ENCODE peak calls at places on chromosomes 6 and 20, in five cellular contexts. One of them, this sample, is unnamed.

GRCh38 chr20:57564951-57565642 is 4.2 kb downstream of the PCK1 start:
- DNase-seq in PC-3: no peak
- DNase-seq in pancreas: no peak
- DNase-seq in A549: no peak
- DNase-seq in fibroblast of lung: no peak
- DNase-seq in this sample: no peak

GRCh38 chr20:6579417-6579816 is 188.1 kb upstream of the BMP2 start:
- DNase-seq in A549: no peak
- DNase-seq in pancreas: no peak
- DNase-seq in PC-3: no peak
- DNase-seq in fibroblast of lung: no peak
- DNase-seq in this sample: no peak

GRCh38 chr6:64326939-64327338 is 691.3 kb downstream of the PHF3 start:
- DNase-seq in A549: no peak
- DNase-seq in fibroblast of lung: no peak
- DNase-seq in pancreas: no peak
- DNase-seq in PC-3: no peak
- DNase-seq in this sample: no peak

GRCh38 chr6:27893836-27894807 is 18.1 kb downstream of the OR2B2 start:
- DNase-seq in A549: peak; percentile 90
- DNase-seq in fibroblast of lung: peak; percentile 94
- DNase-seq in PC-3: peak; percentile 89
- DNase-seq in pancreas: peak; percentile 76
- DNase-seq in this sample: no peak

GRCh38 chr6:106642476-106642875 is 13.1 kb downstream of the QRSL1 start:
- DNase-seq in PC-3: peak; percentile 3
- DNase-seq in pancreas: no peak
- DNase-seq in fibroblast of lung: no peak
- DNase-seq in A549: no peak
- DNase-seq in this sample: no peak

GRCh38 chr6:45739058-45739457 is 276.6 kb downstream of the CLIC5 start:
- DNase-seq in pancreas: no peak
- DNase-seq in PC-3: no peak
- DNase-seq in A549: no peak
- DNase-seq in fibroblast of lung: no peak
- DNase-seq in this sample: no peak

GRCh38 chr20:63682384-63683139 is 13.9 kb upstream of the TNFRSF6B start:
- DNase-seq in A549: peak; percentile 94
- DNase-seq in fibroblast of lung: peak; percentile 99
- DNase-seq in PC-3: peak; percentile 100
- DNase-seq in pancreas: no peak
- DNase-seq in this sample: peak; percentile 87

GRCh38 chr6:76764057-76764456 is 691.6 kb upstream of the IMPG1 start:
- DNase-seq in PC-3: no peak
- DNase-seq in fibroblast of lung: no peak
- DNase-seq in A549: no peak
- DNase-seq in pancreas: no peak
- DNase-seq in this sample: no peak

GRCh38 chr6:104589940-104590339 is 269.8 kb downstream of the HACE1 start:
- DNase-seq in PC-3: peak; percentile 41
- DNase-seq in fibroblast of lung: no peak
- DNase-seq in A549: no peak
- DNase-seq in pancreas: no peak
- DNase-seq in this sample: no peak

GRCh38 chr6:5745081-5745480 is 261.6 kb downstream of the NRN1 start:
- DNase-seq in fibroblast of lung: no peak
- DNase-seq in A549: no peak
- DNase-seq in PC-3: no peak
- DNase-seq in pancreas: no peak
- DNase-seq in this sample: no peak

GRCh38 chr20:35632539-35633115 is 17.0 kb downstream of the SPAG4 start:
- DNase-seq in PC-3: no peak
- DNase-seq in A549: no peak
- DNase-seq in pancreas: no peak
- DNase-seq in fibroblast of lung: no peak
- DNase-seq in this sample: no peak

GRCh38 chr6:95518630-95519227 is 58.6 kb upstream of the MANEA start:
- DNase-seq in A549: no peak
- DNase-seq in pancreas: no peak
- DNase-seq in PC-3: no peak
- DNase-seq in fibroblast of lung: no peak
- DNase-seq in this sample: no peak

GRCh38 chr6:141562181-141562800 is 570.4 kb upstream of the GJE1 start:
- DNase-seq in pancreas: no peak
- DNase-seq in A549: no peak
- DNase-seq in PC-3: peak; percentile 49
- DNase-seq in fibroblast of lung: peak; percentile 21
- DNase-seq in this sample: no peak
- H3K27ac ChIP-seq in pancreas: no peak overlapping the region
- H3K27ac ChIP-seq in A549: peak overlapping the region; percentile 69
- H3K27ac ChIP-seq in PC-3: peak overlapping the region; percentile 96
- H3K27ac ChIP-seq in fibroblast of lung: peak overlapping the region; percentile 57
- H3K27ac ChIP-seq in this sample: no peak overlapping the region

GRCh38 chr6:42961020-42961470 is 491 bp downstream of the GNMT start:
- DNase-seq in fibroblast of lung: no peak
- DNase-seq in A549: no peak
- DNase-seq in PC-3: no peak
- DNase-seq in pancreas: peak; percentile 75
- DNase-seq in this sample: no peak
- H3K27ac ChIP-seq in fibroblast of lung: no peak overlapping the region
- H3K27ac ChIP-seq in A549: peak overlapping the region; percentile 58
- H3K27ac ChIP-seq in PC-3: no peak overlapping the region
- H3K27ac ChIP-seq in pancreas: peak overlapping the region; percentile 96
- H3K27ac ChIP-seq in this sample: no peak overlapping the region

GRCh38 chr6:167847936-167848335 is 21.2 kb downstream of the AFDN start:
- DNase-seq in PC-3: no peak
- DNase-seq in fibroblast of lung: no peak
- DNase-seq in A549: no peak
- DNase-seq in pancreas: no peak
- DNase-seq in this sample: no peak

GRCh38 chr6:167848783-167849182 is 22.1 kb downstream of the AFDN start:
- DNase-seq in fibroblast of lung: no peak
- DNase-seq in PC-3: no peak
- DNase-seq in A549: no peak
- DNase-seq in pancreas: no peak
- DNase-seq in this sample: no peak

GRCh38 chr6:167850792-167851191 is 24.1 kb downstream of the AFDN start:
- DNase-seq in fibroblast of lung: no peak
- DNase-seq in A549: no peak
- DNase-seq in pancreas: no peak
- DNase-seq in PC-3: no peak
- DNase-seq in this sample: no peak

GRCh38 chr6:167851349-167851952 is 24.7 kb downstream of the AFDN start:
- DNase-seq in A549: no peak
- DNase-seq in PC-3: no peak
- DNase-seq in fibroblast of lung: peak; percentile 42
- DNase-seq in pancreas: no peak
- DNase-seq in this sample: peak; percentile 8

GRCh38 chr6:167849846-167850459 is 23.2 kb downstream of the AFDN start:
- DNase-seq in A549: peak; percentile 21
- DNase-seq in fibroblast of lung: peak; percentile 32
- DNase-seq in pancreas: peak; percentile 33
- DNase-seq in PC-3: peak; percentile 88
- DNase-seq in this sample: peak; percentile 93
- H3K27ac ChIP-seq in A549: peak overlapping the region; percentile 53
- H3K27ac ChIP-seq in fibroblast of lung: no peak overlapping the region
- H3K27ac ChIP-seq in pancreas: peak overlapping the region; percentile 23
- H3K27ac ChIP-seq in PC-3: peak overlapping the region; percentile 78
- H3K27ac ChIP-seq in this sample: peak overlapping the region; percentile 87

GRCh38 chr6:39430968-39431523 is 108.5 kb upstream of the KCNK16 start:
- DNase-seq in pancreas: no peak
- DNase-seq in PC-3: no peak
- DNase-seq in fibroblast of lung: peak; percentile 41
- DNase-seq in A549: no peak
- DNase-seq in this sample: no peak
- H3K27ac ChIP-seq in pancreas: no peak overlapping the region
- H3K27ac ChIP-seq in PC-3: no peak overlapping the region
- H3K27ac ChIP-seq in fibroblast of lung: no peak overlapping the region
- H3K27ac ChIP-seq in A549: no peak overlapping the region
- H3K27ac ChIP-seq in this sample: no peak overlapping the region

DNA sequence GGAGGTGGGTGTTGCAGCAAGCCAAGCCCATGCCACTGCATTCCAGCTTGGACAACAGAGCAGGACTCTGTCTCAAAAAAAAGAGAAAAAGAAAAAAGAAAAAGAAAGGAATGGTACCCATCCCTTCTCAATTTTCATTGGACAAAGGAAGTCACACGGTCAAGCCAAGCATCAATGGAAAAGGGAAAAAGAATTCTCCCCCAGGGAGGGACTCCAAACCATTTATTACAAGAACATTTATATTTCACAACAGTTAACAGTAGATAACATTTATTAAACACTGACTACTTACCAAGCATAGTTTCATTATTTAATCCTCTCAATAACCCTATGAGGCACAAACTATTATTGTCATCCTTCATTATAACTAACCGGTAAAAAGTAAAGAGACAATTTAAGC is 6.6 kb upstream of the KIF13A start:
- DNase-seq in pancreas: no peak
- DNase-seq in fibroblast of lung: peak; percentile 36
- DNase-seq in A549: no peak
- DNase-seq in PC-3: no peak
- DNase-seq in this sample: no peak
- H3K27ac ChIP-seq in pancreas: no peak overlapping the region
- H3K27ac ChIP-seq in fibroblast of lung: peak overlapping the region; percentile 73
- H3K27ac ChIP-seq in A549: peak overlapping the region; percentile 68
- H3K27ac ChIP-seq in PC-3: peak overlapping the region; percentile 85
- H3K27ac ChIP-seq in this sample: peak overlapping the region; percentile 96

GRCh38 chr20:11274137-11274536 is 600.3 kb upstream of the JAG1 start:
- DNase-seq in pancreas: peak; percentile 43
- DNase-seq in A549: peak; percentile 86
- DNase-seq in fibroblast of lung: peak; percentile 62
- DNase-seq in PC-3: peak; percentile 89
- DNase-seq in this sample: no peak
- H3K27ac ChIP-seq in pancreas: no peak overlapping the region
- H3K27ac ChIP-seq in A549: peak overlapping the region; percentile 70
- H3K27ac ChIP-seq in fibroblast of lung: no peak overlapping the region
- H3K27ac ChIP-seq in PC-3: no peak overlapping the region
- H3K27ac ChIP-seq in this sample: no peak overlapping the region

GRCh38 chr6:37049990-37050853 is 44.8 kb downstream of the FGD2 start:
- DNase-seq in PC-3: no peak
- DNase-seq in fibroblast of lung: no peak
- DNase-seq in A549: no peak
- DNase-seq in pancreas: no peak
- DNase-seq in this sample: no peak
- H3K27ac ChIP-seq in PC-3: no peak overlapping the region
- H3K27ac ChIP-seq in fibroblast of lung: no peak overlapping the region
- H3K27ac ChIP-seq in A549: peak overlapping the region; percentile 26
- H3K27ac ChIP-seq in pancreas: no peak overlapping the region
- H3K27ac ChIP-seq in this sample: no peak overlapping the region

GRCh38 chr6:116412270-116412669 is 41.5 kb downstream of the DSE start:
- DNase-seq in PC-3: no peak
- DNase-seq in fibroblast of lung: no peak
- DNase-seq in A549: no peak
- DNase-seq in pancreas: no peak
- DNase-seq in this sample: no peak
- H3K27ac ChIP-seq in PC-3: no peak overlapping the region
- H3K27ac ChIP-seq in fibroblast of lung: no peak overlapping the region
- H3K27ac ChIP-seq in A549: no peak overlapping the region
- H3K27ac ChIP-seq in pancreas: no peak overlapping the region
- H3K27ac ChIP-seq in this sample: no peak overlapping the region

GRCh38 chr6:31575335-31575901 is at the start of gene TNF:
- DNase-seq in PC-3: no peak
- DNase-seq in pancreas: no peak
- DNase-seq in A549: no peak
- DNase-seq in fibroblast of lung: no peak
- DNase-seq in this sample: no peak
- H3K27ac ChIP-seq in PC-3: no peak within 1 kb of the TSS
- H3K27ac ChIP-seq in pancreas: no peak within 1 kb of the TSS
- H3K27ac ChIP-seq in A549: no peak within 1 kb of the TSS
- H3K27ac ChIP-seq in fibroblast of lung: no peak within 1 kb of the TSS
- H3K27ac ChIP-seq in this sample: no peak within 1 kb of the TSS